ENCODE peak calls at places on chromosome 6, in four cellular contexts. R is astrocyte of the spinal cord, Z is PC-3, C is tibial artery. X is an unnamed sample.

GRCh38 chr6:106258726-106259125 is 66.8 kb downstream of the ATG5 start:
- DNase-seq in C (no peak), Z (no peak), R (no peak), X (no peak)

GRCh38 chr6:11143394-11144371 is 32.2 kb upstream of the ERVFRD-1 start:
- DNase-seq in Z (peak), R (peak), C (peak), X (peak)

GRCh38 chr6:140915001-140915950 is 1217.4 kb upstream of the GJE1 start:
- DNase-seq in C (no peak), Z (no peak), R (no peak), X (no peak)

GRCh38 chr6:131368077-131368911 is 204.7 kb upstream of the ARG1 start:
- DNase-seq in C (peak), R (peak), Z (no peak), X (peak)

GRCh38 chr6:170452767-170453545 is 100.2 kb downstream of the PSMB1 start:
- DNase-seq in C (no peak), Z (no peak), R (no peak), X (no peak)

GRCh38 chr6:152026291-152026690 is 218.8 kb downstream of the ESR1 start:
- DNase-seq in C (no peak), R (no peak), Z (no peak), X (no peak)

GRCh38 chr6:84172574-84172973 is 54.9 kb downstream of the CEP162 start:
- DNase-seq in Z (no peak), C (no peak), R (no peak), X (no peak)

GRCh38 chr6:7727951-7728854 is 2.3 kb downstream of the BMP6 start:
- DNase-seq in C (no peak), Z (peak), R (no peak), X (no peak)

GRCh38 chr6:156336096-156336495 is 441.1 kb upstream of the ARID1B start:
- DNase-seq in Z (peak), C (no peak), R (no peak), X (no peak)

GRCh38 chr6:170067923-170068360 is 222.9 kb downstream of the DLL1 start:
- DNase-seq in C (no peak), R (no peak), Z (no peak), X (no peak)

GRCh38 chr6:101011165-101011564 is 130.0 kb upstream of the ASCC3 start:
- DNase-seq in R (no peak), C (no peak), Z (peak), X (no peak)

GRCh38 chr6:45900808-45901752 is 114.6 kb downstream of the CLIC5 start:
- DNase-seq in Z (no peak), R (peak), C (peak), X (peak)

GRCh38 chr6:138197570-138197969 is 20.7 kb downstream of the PBOV1 start:
- DNase-seq in Z (no peak), R (no peak), C (no peak), X (no peak)

GRCh38 chr6:52503853-52504777 is 72.7 kb downstream of the TRAM2 start:
- DNase-seq in Z (peak), R (peak), C (peak), X (no peak)

GRCh38 chr6:31765910-31766794 is 3.7 kb downstream of the SAPCD1 start:
- DNase-seq in Z (no peak), C (no peak), R (no peak), X (no peak)
- H3K4me3 ChIP-seq in Z (no peak), C (no peak), R (peak), X (peak)

GRCh38 chr6:118203421-118204000 is 296.4 kb downstream of the SLC35F1 start:
- DNase-seq in C (no peak), Z (no peak), R (no peak), X (no peak)

GRCh38 chr6:118198746-118199145 is 291.7 kb downstream of the SLC35F1 start:
- DNase-seq in R (peak), C (no peak), Z (no peak), X (no peak)

GRCh38 chr6:118202517-118202916 is 295.5 kb downstream of the SLC35F1 start:
- DNase-seq in C (no peak), Z (no peak), R (no peak), X (no peak)

GRCh38 chr6:118197539-118197938 is 290.5 kb downstream of the SLC35F1 start:
- DNase-seq in Z (no peak), R (no peak), C (no peak), X (no peak)
- H3K4me3 ChIP-seq in Z (no peak), R (no peak), C (no peak), X (no peak)

DNA sequence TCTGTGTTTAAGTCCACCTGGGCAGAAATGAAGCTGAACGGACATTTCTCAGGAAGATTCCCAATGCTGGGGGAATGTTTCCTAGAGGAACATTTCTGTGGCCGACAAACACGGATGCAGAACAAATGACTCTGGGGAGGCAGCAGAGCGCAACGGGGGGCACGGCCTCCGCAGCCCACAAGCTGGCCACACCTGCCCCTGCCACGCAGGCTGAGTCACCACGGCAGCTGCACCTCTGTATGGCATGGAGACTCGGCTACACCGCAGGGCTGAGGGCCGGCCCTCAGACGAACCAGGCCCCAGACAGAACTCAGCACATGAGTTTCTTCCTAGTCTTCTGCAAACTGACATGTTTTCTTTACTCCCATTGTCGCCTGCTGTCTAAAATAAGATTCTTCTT is 10.0 kb upstream of the PRR18 start:
- DNase-seq in R (no peak), Z (no peak), C (no peak), X (no peak)
- H3K4me3 ChIP-seq in R (no peak), Z (no peak), C (no peak), X (no peak)

DNA sequence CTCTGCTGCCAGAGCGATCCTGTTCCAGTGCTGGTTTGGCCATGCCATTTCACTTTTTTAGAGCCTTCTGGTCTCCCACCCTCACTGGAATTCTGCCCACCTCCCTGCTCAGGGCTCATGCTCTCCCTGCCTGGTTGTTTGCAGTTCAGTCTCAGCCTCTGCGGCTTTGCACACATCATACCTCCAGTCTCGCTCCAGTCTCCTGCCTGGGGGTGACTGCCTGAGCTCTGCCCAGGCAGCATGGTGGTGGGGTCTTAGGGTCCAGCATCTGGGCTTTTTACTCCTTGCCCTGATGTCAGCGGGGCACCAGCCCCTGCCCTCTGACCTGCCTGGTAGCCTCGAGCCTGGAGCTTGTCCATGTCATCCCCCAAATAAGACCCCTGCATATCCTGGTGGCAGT is 30.9 kb downstream of the CD83 start:
- DNase-seq in C (no peak), R (no peak), Z (no peak), X (no peak)
- H3K4me3 ChIP-seq in C (no peak), R (no peak), Z (no peak), X (no peak)

DNA sequence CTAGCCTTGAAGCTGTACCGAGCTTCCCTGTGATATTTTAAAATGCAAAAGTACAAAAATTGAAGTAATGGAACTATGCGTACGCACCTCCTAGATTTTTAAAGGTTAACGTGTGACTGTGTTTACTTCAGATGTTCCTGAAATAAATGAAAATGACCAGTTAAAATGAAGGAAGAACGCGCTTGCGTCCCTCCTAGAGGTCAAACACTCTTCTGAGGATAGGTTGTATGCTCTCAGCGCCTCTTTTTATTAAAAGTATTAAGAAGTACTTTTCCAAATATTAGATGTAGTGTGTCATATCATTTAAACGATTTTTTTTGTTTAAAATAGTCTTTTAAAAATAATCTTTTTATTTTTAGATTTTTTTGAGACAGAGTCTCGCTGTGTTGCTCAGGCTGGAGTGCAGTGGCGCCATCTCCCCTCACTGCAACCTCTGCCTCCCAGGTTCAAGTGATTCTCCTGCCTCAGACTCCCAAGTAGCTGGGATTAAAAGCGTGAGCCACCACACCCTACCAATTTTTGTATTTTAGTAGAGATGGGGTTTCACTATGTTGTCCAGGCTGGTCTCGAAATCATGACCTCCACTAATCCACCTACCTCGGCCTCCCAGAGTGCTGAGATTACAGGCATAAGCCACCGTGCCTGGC is 30.6 kb downstream of the TRIM38 start:
- DNase-seq in C (no peak), R (no peak), Z (no peak), X (no peak)
- H3K4me3 ChIP-seq in C (peak), R (peak), Z (peak), X (peak)

GRCh38 chr6:6148192-6148815 is 141.6 kb upstream of the NRN1 start:
- DNase-seq in Z (no peak), C (no peak), R (no peak), X (no peak)
- H3K4me3 ChIP-seq in Z (no peak), C (no peak), R (no peak), X (no peak)

GRCh38 chr6:116444991-116445566 is 16.1 kb upstream of the CALHM6 start:
- DNase-seq in C (no peak), R (no peak), Z (no peak), X (no peak)

GRCh38 chr6:116446399-116446798 is 14.8 kb upstream of the CALHM6 start:
- DNase-seq in C (no peak), R (no peak), Z (peak), X (peak)

GRCh38 chr6:116447496-116448011 is 13.6 kb upstream of the CALHM6 start:
- DNase-seq in C (peak), R (peak), Z (peak), X (peak)

GRCh38 chr6:116444575-116444974 is 16.6 kb upstream of the CALHM6 start:
- DNase-seq in R (no peak), Z (no peak), C (no peak), X (no peak)

GRCh38 chr6:116447052-116447451 is 14.1 kb upstream of the CALHM6 start:
- DNase-seq in Z (peak), R (no peak), C (no peak), X (no peak)
- H3K4me3 ChIP-seq in Z (peak), R (no peak), C (no peak), X (no peak)

DNA sequence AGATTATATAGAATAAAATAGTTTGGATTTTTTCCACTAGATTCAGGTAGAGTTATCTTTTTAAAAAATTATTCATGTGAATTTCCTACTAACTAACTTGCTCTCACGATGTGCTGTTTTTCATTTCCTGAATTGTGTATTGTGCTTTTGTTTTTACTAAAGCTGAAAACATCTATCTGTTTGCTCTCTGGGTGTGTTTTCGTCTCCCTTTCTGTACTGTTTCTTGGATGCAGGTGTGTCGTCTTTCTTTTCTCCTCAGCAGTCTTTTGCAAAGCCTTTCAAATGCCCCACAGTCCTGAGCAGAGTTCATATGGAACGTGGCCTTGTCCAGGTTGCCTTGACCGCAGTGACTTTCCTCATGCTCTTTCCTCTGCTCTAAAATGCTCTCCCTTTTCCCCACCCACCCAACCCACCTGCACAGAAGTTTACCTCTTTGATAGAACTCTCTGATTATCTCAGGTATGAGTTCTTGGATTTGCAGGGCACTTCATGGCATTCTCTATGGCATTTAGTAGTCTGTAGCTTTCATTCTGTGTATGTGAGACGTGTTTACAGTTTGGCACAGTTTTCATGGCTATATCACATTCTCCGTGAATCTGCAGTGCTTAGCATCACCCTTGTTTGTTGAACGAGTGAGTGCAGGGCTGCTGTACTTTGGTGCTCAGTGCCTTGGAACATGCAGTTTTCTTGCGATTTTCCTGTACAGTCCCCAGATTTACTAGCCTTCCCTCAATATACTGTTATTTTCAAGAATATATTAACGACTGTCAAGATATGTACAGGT is 77.1 kb downstream of the FARS2 start:
- DNase-seq in R (no peak), Z (no peak), C (no peak), X (no peak)
- H3K4me3 ChIP-seq in R (no peak), Z (no peak), C (no peak), X (no peak)

DNA sequence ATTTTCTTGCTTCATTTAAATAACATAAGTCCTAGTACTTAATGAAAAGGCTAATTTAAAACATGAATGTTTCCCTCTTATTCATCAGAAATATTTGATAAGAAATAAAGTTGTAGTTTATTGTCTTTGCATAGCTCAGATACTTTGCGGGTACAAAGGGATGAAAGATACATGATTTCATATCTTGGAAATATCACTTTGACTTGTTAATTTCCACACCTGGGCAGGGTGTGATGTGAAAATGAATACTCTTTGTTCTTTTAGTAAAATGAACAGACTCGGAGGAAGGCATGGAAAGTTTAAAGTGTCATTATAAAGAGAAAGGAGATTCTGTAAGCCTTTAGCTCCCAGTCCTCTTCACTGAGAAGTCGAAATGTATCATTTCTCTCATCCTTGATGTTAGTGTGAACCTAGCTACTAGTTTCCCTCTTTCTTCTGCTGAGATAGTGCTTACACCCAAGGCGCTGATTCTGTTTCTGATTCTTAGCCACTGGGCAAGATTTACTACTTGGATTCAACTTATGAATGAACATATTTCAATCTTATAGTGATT is 36.7 kb upstream of the AKIRIN2 start:
- DNase-seq in R (no peak), C (no peak), Z (no peak), X (no peak)
- H3K4me3 ChIP-seq in R (no peak), C (no peak), Z (no peak), X (no peak)

X was measured in AG09309.